ENCODE peak calls at places on chromosome 7, in ten cellular contexts. J is MM.1S; V is Ammon's horn; T is effector memory CD4-positive, alpha-beta T cell; X is posterior vena cava; O is mesendoderm; C is NAMALWA; S is amygdala; R is cardiac fibroblast; P is natural killer cell. A is an unnamed sample.

GRCh38 chr7:121214652-121215051 is 114.1 kb upstream of the WNT16 start:
- DNase-seq in J (no peak), V (no peak), T (no peak), X (no peak), O (no peak), C (no peak), S (no peak), R (no peak), P (no peak), A (no peak)

GRCh38 chr7:142066536-142066935 is 45.0 kb upstream of the MGAM2 start:
- DNase-seq in J (no peak), V (no peak), T (no peak), X (no peak), O (no peak), C (no peak), S (no peak), R (peak), P (no peak), A (no peak)

GRCh38 chr7:51026341-51026740 is 243.6 kb upstream of the GRB10 start:
- DNase-seq in J (no peak), V (no peak), T (no peak), X (no peak), O (no peak), C (no peak), S (no peak), R (no peak), P (no peak), A (no peak)

GRCh38 chr7:38716397-38716796 is 85.2 kb upstream of the AMPH start:
- DNase-seq in J (no peak), V (no peak), T (no peak), X (no peak), O (peak), C (no peak), S (no peak), R (no peak), P (no peak), A (no peak)

GRCh38 chr7:152894295-152895170 is 135.0 kb downstream of the ACTR3B start:
- DNase-seq in J (peak), V (no peak), T (no peak), X (no peak), O (peak), C (peak), S (no peak), R (peak), P (no peak), A (no peak)

GRCh38 chr7:114150704-114151103 is 231.9 kb upstream of the PPP1R3A start:
- DNase-seq in J (no peak), V (no peak), T (no peak), X (no peak), O (no peak), C (no peak), S (no peak), R (no peak), P (no peak), A (no peak)

GRCh38 chr7:142412551-142413193 is 154.8 kb upstream of the PRSS58 start:
- DNase-seq in J (peak), V (peak), T (no peak), X (no peak), O (peak), C (peak), S (no peak), R (peak), P (no peak), A (peak)

GRCh38 chr7:64463636-64464375 is 99.1 kb downstream of the ZNF680 start:
- DNase-seq in J (peak), V (peak), T (peak), X (peak), O (no peak), C (no peak), S (no peak), R (peak), P (no peak), A (no peak)

GRCh38 chr7:110790992-110791391 is 299.9 kb upstream of the LRRN3 start:
- DNase-seq in J (no peak), V (no peak), T (no peak), X (no peak), O (no peak), C (no peak), S (no peak), R (no peak), P (no peak), A (no peak)

GRCh38 chr7:157471259-157472125 is 134.7 kb downstream of the DNAJB6 start:
- DNase-seq in J (no peak), V (no peak), T (no peak), X (no peak), O (no peak), C (no peak), S (no peak), R (no peak), P (no peak), A (no peak)

GRCh38 chr7:111985802-111986201 is 220.4 kb downstream of the DOCK4 start:
- DNase-seq in J (no peak), V (no peak), T (no peak), X (no peak), O (no peak), C (no peak), S (no peak), R (no peak), P (no peak), A (no peak)

GRCh38 chr7:2100278-2101205 is 132.2 kb downstream of the MAD1L1 start:
- DNase-seq in J (no peak), V (no peak), T (no peak), X (no peak), O (peak), C (peak), S (no peak), R (no peak), P (no peak), A (no peak)

GRCh38 chr7:80581472-80581871 is 57.0 kb upstream of the CD36 start:
- DNase-seq in J (no peak), V (no peak), T (no peak), X (no peak), O (no peak), C (no peak), S (no peak), R (peak), P (no peak), A (no peak)

GRCh38 chr7:155216475-155217272 is 81.0 kb upstream of the INSIG1 start:
- DNase-seq in J (no peak), V (no peak), T (no peak), X (peak), O (no peak), C (no peak), S (no peak), R (peak), P (no peak), A (no peak)

GRCh38 chr7:19117081-19117869 is at the start of gene TWIST1:
- DNase-seq in J (peak), V (no peak), T (no peak), X (peak), O (peak), C (no peak), S (no peak), R (peak), P (no peak), A (no peak)

GRCh38 chr7:114921636-114922150 is at the start of gene MDFIC:
- DNase-seq in J (no peak), V (no peak), T (peak), X (peak), O (no peak), C (no peak), S (no peak), R (no peak), P (no peak), A (no peak)

GRCh38 chr7:157004839-157005455 is 5.5 kb downstream of the MNX1 start:
- DNase-seq in J (peak), V (no peak), T (no peak), X (no peak), O (no peak), C (no peak), S (no peak), R (no peak), P (no peak), A (no peak)

GRCh38 chr7:99409814-99410213 is 1.0 kb downstream of the BUD31 start:
- DNase-seq in J (no peak), V (no peak), T (no peak), X (no peak), O (no peak), C (peak), S (no peak), R (no peak), P (no peak), A (no peak)

GRCh38 chr7:116527521-116527920 is 2.7 kb downstream of the CAV1 start:
- DNase-seq in J (no peak), V (no peak), T (no peak), X (no peak), O (no peak), C (no peak), S (no peak), R (peak), P (no peak), A (no peak)

A was measured in activated CD4-positive, CD25-positive, alpha-beta regulatory T cell treated with anti-CD3 and anti-CD28 coated beads, Interleukin-2, amount 50 U/mL, for 72 hours.